ENCODE peak calls at places on chromosomes 1 and 21, in four cellular contexts. T is AG04449; N is iPS DF 6.9; L is CD8-positive, alpha-beta T cell. C is an unnamed sample.

GRCh38 chr1:208835082-208835467 is 590.9 kb upstream of the PLXNA2 start:
- DNase-seq in N (no peak), T (no peak), L (no peak), C (no peak)

GRCh38 chr1:212208978-212209644 is 76.1 kb upstream of the PPP2R5A start:
- DNase-seq in L (no peak), N (no peak), T (no peak), C (no peak)

GRCh38 chr1:178725603-178726517 is 816 bp downstream of the RALGPS2 start:
- DNase-seq in L (peak), N (no peak), T (peak), C (peak)

GRCh38 chr1:109296782-109297181 is 10.0 kb downstream of the MYBPHL start:
- DNase-seq in T (no peak), L (no peak), N (no peak), C (no peak)

GRCh38 chr1:235741294-235741693 is 91.7 kb upstream of the GNG4 start:
- DNase-seq in N (no peak), L (no peak), T (no peak), C (no peak)

GRCh38 chr1:114315601-114316000 is 161.9 kb upstream of the SYT6 start:
- DNase-seq in T (peak), N (no peak), L (no peak), C (no peak)

GRCh38 chr21:35963920-35964451 is 96.3 kb downstream of the SETD4 start:
- DNase-seq in N (no peak), T (no peak), L (no peak), C (no peak)

GRCh38 chr1:36166938-36167910 is 11.3 kb downstream of the MAP7D1 start:
- DNase-seq in L (no peak), N (no peak), T (no peak), C (no peak)

GRCh38 chr1:30818568-30819243 is 61.1 kb upstream of the LAPTM5 start:
- DNase-seq in N (no peak), L (no peak), T (no peak), C (peak)

GRCh38 chr1:37410815-37411214 is 63.6 kb upstream of the ZC3H12A start:
- DNase-seq in L (no peak), T (no peak), N (peak), C (no peak)

GRCh38 chr1:93574511-93574910 is 107.1 kb downstream of the BCAR3 start:
- DNase-seq in T (no peak), N (no peak), L (no peak), C (no peak)

GRCh38 chr1:199859525-199859924 is 168.0 kb upstream of the NR5A2 start:
- DNase-seq in T (peak), N (no peak), L (no peak), C (no peak)

GRCh38 chr21:45458281-45459170 is 53.6 kb downstream of the COL18A1 start:
- DNase-seq in T (no peak), L (no peak), N (no peak), C (no peak)

GRCh38 chr1:207789792-207790787 is 38.2 kb downstream of the CD46 start:
- DNase-seq in N (no peak), T (no peak), L (no peak), C (no peak)

GRCh38 chr1:119286587-119287181 is 81.9 kb upstream of the HAO2 start:
- DNase-seq in T (no peak), N (peak), L (no peak), C (no peak)

GRCh38 chr1:235500971-235501540 is 3.2 kb downstream of the B3GALNT2 start:
- DNase-seq in T (no peak), L (no peak), N (no peak), C (no peak)

GRCh38 chr1:107057197-107058133 is 991 bp downstream of the PRMT6 start:
- DNase-seq in T (no peak), L (peak), N (no peak), C (peak)

GRCh38 chr1:44043176-44044070 is 12.2 kb upstream of the SLC6A9 start:
- DNase-seq in L (no peak), T (no peak), N (no peak), C (no peak)

GRCh38 chr1:229952670-229953520 is 114.1 kb upstream of the GALNT2 start:
- DNase-seq in T (no peak), L (no peak), N (no peak), C (no peak)

GRCh38 chr1:109509176-109510134 is at the start of gene AMIGO1:
- DNase-seq in L (peak), T (no peak), N (no peak), C (peak)

GRCh38 chr21:41183575-41183974 is 15.6 kb downstream of the BACE2 start:
- DNase-seq in N (no peak), L (no peak), T (no peak), C (no peak)

GRCh38 chr1:203035111-203036000 is 9.1 kb downstream of the PPFIA4 start:
- DNase-seq in N (no peak), L (no peak), T (no peak), C (no peak)

GRCh38 chr1:147389532-147390184 is 147.2 kb downstream of the CHD1L start:
- DNase-seq in L (no peak), N (peak), T (no peak), C (no peak)

GRCh38 chr1:1435094-1435903 is at the start of gene VWA1:
- DNase-seq in T (no peak), N (no peak), L (peak), C (peak)

GRCh38 chr1:3869751-3870301 is 12.6 kb downstream of the DFFB start:
- DNase-seq in L (no peak), N (no peak), T (no peak), C (no peak)

GRCh38 chr1:22104865-22105437 is 37.9 kb downstream of the WNT4 start:
- DNase-seq in T (no peak), N (no peak), L (peak), C (no peak)

GRCh38 chr1:206633708-206634121 is 1.6 kb upstream of the DYRK3 start:
- DNase-seq in L (no peak), N (no peak), T (no peak), C (no peak)

GRCh38 chr1:240866724-240867123 is 254.8 kb upstream of the GREM2 start:
- DNase-seq in L (no peak), N (no peak), T (no peak), C (no peak)

GRCh38 chr1:43452789-43453441 is 816 bp downstream of the HYI start:
- DNase-seq in L (no peak), T (peak), N (no peak), C (no peak)

GRCh38 chr21:46153259-46154154 is 1.9 kb downstream of the FTCD start:
- DNase-seq in T (no peak), N (peak), L (no peak), C (peak)

GRCh38 chr1:170175477-170175876 is 29.7 kb downstream of the NTMT2 start:
- DNase-seq in T (no peak), L (no peak), N (no peak), C (no peak)

GRCh38 chr1:89980605-89981004 is 14.3 kb upstream of the ZNF326 start:
- DNase-seq in L (no peak), N (no peak), T (no peak), C (no peak)

GRCh38 chr1:160626560-160627342 is 20.1 kb downstream of the SLAMF1 start:
- DNase-seq in N (no peak), L (no peak), T (no peak), C (no peak)

GRCh38 chr1:11982010-11982392 is 1.8 kb downstream of the MFN2 start:
- DNase-seq in N (no peak), L (no peak), T (no peak), C (no peak)

GRCh38 chr1:229024528-229025119 is 246.3 kb upstream of the RAB4A start:
- DNase-seq in T (peak), N (no peak), L (no peak), C (no peak)

DNA sequence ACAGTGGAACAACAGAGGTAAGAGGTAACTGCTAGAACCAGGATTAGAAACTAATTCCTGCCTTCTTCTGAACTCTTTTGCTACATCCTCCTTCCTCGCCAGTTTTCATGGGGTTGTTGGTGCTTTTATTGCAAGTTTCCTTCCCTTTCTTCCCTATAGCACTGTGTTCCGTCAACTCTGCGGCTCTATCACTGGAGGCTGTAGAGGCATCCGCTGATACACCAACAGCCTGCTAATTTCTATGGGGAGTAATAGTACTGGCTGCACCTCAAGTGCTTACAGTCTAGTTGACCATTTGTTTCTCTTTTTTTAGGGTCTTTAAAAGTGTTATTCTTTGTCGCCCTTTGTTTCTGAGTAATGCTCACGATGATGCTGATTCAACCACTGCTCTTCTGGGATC is 781 bp downstream of the MIS18A start:
- DNase-seq in T (no peak), N (no peak), L (no peak), C (no peak)
- H3K4me3 ChIP-seq in T (peak), N (peak), L (peak), C (peak)

DNA sequence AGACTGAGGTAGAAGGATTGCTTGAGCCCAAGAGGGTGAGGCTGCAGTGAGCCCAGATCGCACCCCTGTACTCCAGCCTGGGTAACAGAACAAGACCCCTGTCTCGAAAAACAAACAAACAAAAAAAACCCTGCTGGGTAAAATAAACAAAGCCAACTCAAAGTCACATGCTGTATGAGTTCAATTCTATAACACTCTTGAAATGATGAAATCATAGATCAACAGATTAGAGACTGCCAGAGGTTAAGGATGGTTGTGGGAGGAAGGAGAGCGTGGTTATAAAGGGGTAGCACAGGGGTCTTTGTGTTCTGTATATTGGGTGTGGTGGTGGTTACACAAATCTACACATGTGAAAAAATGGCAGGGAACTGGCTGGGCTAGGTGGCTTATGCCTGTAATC is 62.5 kb downstream of the TAS1R2 start:
- DNase-seq in T (no peak), N (no peak), L (no peak), C (no peak)
- H3K4me3 ChIP-seq in T (no peak), N (no peak), L (no peak), C (no peak)

GRCh38 chr1:31957701-31958674 is 19.8 kb upstream of the PTP4A2 start:
- DNase-seq in L (no peak), N (no peak), T (no peak), C (no peak)

GRCh38 chr1:31952825-31953220 is 14.7 kb upstream of the PTP4A2 start:
- DNase-seq in N (no peak), L (no peak), T (no peak), C (no peak)

GRCh38 chr1:31954607-31955283 is 16.6 kb upstream of the PTP4A2 start:
- DNase-seq in L (no peak), T (peak), N (no peak), C (peak)

GRCh38 chr1:31959521-31959920 is 21.4 kb upstream of the PTP4A2 start:
- DNase-seq in N (no peak), T (no peak), L (no peak), C (no peak)

DNA sequence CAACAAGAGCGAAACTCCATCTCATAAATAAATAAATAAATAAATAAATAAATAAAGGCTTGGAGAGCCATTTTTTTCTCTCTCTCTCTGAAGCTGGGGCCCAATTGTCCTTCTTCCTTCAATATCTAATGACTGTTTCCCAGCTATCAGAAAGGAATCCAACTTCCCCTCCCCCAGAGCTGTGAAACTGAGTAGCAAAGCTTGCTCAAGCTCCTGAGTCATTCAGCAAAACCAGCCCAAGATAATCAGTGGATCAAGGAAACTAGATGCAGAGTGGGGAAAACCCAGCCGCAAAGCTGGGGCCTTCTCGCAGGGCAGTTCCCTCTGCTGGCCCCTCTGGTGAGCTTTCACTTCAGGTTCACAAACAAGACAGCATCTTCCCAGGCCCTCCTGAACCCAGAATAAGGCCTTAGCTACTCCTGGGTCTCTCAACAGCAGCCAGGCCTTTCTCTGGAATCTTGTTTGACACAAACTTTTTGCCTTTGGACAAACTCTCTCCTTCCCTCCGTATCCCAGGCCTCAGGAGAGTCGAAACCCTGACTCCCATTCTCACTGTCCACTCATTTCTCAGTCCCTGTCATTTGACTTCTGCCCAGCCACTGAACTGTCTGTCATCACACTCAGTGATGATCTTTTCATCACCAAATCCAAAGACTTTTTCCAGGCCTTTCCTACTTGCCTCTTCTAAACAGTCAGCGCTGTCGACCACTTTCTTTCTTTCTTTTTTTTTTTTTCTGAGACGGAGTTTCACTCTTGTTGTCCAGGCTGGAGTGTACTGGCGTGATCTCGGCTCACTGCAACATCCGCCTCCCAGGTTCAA is 18.0 kb upstream of the PTP4A2 start:
- DNase-seq in L (peak), N (no peak), T (peak), C (peak)
- H3K4me3 ChIP-seq in L (no peak), N (no peak), T (no peak), C (no peak)

DNA sequence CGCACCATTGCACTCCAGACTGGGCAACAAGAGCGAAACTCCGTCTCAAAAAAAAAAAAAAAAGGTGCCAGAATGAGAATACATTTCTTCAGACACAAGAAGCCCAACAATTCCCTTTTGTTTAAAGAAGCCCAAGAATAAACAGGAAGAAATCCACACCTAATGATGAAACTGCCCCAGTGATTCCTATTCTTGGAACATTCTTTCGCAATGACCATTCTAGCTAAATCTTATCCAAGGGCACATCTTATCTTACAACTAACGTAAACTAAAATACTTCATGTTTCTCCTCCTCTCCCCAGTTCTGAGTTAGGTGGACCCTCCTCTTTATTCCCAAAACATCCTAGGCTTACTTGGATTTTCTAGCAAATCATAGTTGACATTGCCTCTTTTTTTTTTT is 18.4 kb upstream of the OTUD3 start:
- DNase-seq in N (no peak), T (no peak), L (no peak), C (no peak)
- H3K4me3 ChIP-seq in N (no peak), T (no peak), L (no peak), C (no peak)

GRCh38 chr1:194570449-194570848 is 1384.0 kb upstream of the B3GALT2 start:
- DNase-seq in N (no peak), L (no peak), T (peak), C (no peak)
- H3K4me3 ChIP-seq in N (no peak), L (no peak), T (no peak), C (no peak)

DNA sequence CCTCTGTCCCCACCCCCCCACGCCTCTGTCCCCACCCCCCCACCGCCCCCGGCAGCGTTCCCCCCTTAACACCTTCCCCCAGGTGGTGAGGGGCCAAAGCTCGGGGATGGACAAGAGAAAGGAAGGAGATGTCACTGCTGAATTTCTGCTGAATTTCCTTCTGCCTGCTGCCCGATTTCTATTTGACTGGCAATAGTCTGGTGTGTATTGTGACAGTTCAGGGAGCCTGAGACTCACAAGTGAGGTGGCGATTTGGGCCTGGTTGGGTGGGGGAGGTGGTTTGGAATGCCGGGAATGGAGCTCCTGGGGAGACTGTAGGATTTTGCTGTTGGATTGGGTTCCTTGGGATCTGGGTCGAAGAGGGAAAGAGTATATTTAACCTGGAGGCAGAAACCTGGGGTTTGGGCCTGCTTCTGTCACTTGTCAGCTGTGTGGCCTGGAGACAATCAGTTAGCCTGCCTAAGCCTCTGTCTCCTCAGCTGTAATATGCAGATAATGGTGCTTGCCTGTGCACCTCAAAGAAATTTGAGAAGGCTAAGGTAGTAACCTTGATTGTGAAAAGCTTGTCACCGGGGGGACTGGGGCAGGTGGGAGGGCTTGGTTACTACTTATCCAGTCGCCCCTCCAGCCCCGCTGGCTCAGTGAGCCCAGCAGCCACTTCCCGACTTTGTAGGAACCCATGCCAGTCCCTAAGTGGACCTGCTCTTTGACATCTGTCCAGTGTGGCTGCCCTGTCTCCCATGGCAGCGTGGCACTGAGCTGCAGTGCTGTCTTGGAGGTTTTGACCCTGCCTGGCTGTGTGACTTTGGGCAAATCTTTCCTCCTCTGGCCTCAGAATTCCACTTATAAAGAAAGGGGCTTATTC is 7.7 kb upstream of the LMNA start:
- DNase-seq in N (no peak), L (no peak), T (no peak), C (no peak)
- H3K4me3 ChIP-seq in N (no peak), L (no peak), T (peak), C (peak)

DNA sequence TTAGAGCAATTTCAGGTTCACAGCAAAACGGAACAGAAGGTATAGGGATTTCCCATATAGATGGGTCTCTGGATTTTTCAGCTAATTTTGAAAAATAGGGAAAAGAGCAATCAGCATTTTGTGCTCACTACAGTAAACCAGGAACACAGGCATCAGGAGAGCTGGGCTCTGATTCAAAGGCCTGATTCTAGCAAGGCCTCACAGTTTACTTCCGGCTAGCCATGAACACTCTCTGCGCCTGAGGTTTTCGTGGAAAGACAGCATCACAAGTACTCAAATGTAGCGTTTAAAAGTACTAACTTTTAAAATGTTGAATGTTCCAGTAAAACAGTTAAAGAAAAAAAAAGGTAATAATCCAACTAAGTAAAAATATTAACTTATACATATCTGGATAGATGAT is 120.5 kb downstream of the SLC45A1 start:
- DNase-seq in N (no peak), L (no peak), T (no peak), C (no peak)
- H3K4me3 ChIP-seq in N (no peak), L (no peak), T (no peak), C (no peak)

DNA sequence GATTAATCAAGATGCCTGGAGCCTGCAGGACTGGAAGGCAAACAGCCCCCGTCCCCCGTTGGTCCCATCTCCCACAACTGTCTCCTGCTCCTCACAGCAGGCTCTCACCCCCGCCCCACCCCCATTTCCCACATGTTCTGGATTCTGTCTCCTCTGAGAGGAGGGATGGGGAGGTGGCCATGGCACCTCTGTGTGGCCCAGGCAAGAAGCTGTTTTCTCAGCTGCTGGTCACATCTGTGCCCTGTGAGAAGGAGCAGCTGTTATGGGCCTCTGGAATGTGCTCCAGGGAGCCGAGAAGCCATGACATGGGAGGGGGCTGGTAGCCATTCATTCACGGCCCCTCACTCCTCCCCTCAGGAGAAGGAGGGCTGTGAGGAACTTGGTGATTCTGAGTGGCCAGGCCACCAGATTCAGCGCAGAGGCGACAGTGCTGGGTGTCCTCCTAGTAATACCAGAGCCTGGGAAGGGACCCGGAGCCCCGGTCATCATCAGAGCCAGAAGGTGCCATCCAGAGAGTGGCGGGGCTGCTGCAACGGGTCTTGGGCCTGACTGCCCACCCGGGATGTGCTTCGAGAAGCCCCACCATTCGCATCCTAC is 1.4 kb downstream of the NES start:
- DNase-seq in N (no peak), T (no peak), L (no peak), C (no peak)
- H3K4me3 ChIP-seq in N (peak), T (peak), L (no peak), C (peak)

GRCh38 chr1:246592695-246593094 is 26.4 kb downstream of the CNST start:
- DNase-seq in T (peak), L (no peak), N (no peak), C (no peak)
- H3K4me3 ChIP-seq in T (no peak), L (no peak), N (no peak), C (no peak)